ENCODE peak calls at places on chromosomes 1 and 21, in seven cellular contexts. X is KBM-7; C is HCEC 1CT; O is NCI-H146; S is stomach; W is activated naive CD4-positive, alpha-beta T cell treated with Interleukin-2 at 50 U/mL for 16 hours; T is CD8-positive, alpha-beta T cell. N is an unnamed sample.

GRCh38 chr1:119327066-119327435 is 41.5 kb upstream of the HAO2 start:
- DNase-seq in W (no peak), S (no peak), T (no peak), O (no peak), X (no peak), C (no peak), N (peak)

GRCh38 chr1:23577056-23577985 is 18.0 kb upstream of the ID3 start:
- DNase-seq in X (no peak), C (peak), S (no peak), O (no peak), W (peak), T (no peak), N (no peak)

GRCh38 chr1:117683571-117684285 is 77.9 kb downstream of the TENT5C start:
- DNase-seq in X (no peak), W (no peak), T (no peak), C (peak), S (no peak), O (no peak), N (no peak)

GRCh38 chr1:78958711-78959110 is 47.8 kb downstream of the ADGRL4 start:
- DNase-seq in T (no peak), O (no peak), W (no peak), S (no peak), X (no peak), C (no peak), N (no peak)

GRCh38 chr1:53981220-53981619 is 35.1 kb downstream of the LRRC42 start:
- DNase-seq in T (no peak), S (no peak), O (no peak), C (no peak), W (no peak), X (no peak), N (no peak)

GRCh38 chr1:182507685-182508084 is 57.7 kb downstream of the RGSL1 start:
- DNase-seq in S (no peak), O (no peak), X (no peak), C (no peak), T (no peak), W (no peak), N (peak)

GRCh38 chr1:242470774-242471173 is 53.7 kb downstream of the PLD5 start:
- DNase-seq in S (no peak), W (no peak), X (no peak), O (no peak), C (no peak), T (no peak), N (no peak)

GRCh38 chr1:99328171-99328570 is 63.9 kb downstream of the PLPPR4 start:
- DNase-seq in T (no peak), W (no peak), C (no peak), O (no peak), S (no peak), X (no peak), N (no peak)

GRCh38 chr21:36761685-36762084 is 62.8 kb downstream of the SIM2 start:
- DNase-seq in S (no peak), O (no peak), C (no peak), X (no peak), W (no peak), T (no peak), N (no peak)

GRCh38 chr21:32371913-32372314 is 20.9 kb downstream of the URB1 start:
- DNase-seq in W (no peak), O (no peak), X (no peak), C (peak), S (peak), T (no peak), N (no peak)

GRCh38 chr1:18557621-18558465 is 72.8 kb upstream of the PAX7 start:
- DNase-seq in T (no peak), C (no peak), S (peak), O (no peak), X (no peak), W (no peak), N (peak)

GRCh38 chr21:41080485-41080884 is 87.5 kb upstream of the BACE2 start:
- DNase-seq in W (no peak), X (no peak), O (no peak), C (no peak), S (no peak), T (no peak), N (no peak)

GRCh38 chr1:167061073-167061464 is 29.1 kb downstream of the GPA33 start:
- DNase-seq in W (no peak), T (no peak), O (no peak), S (no peak), C (no peak), X (no peak), N (no peak)

GRCh38 chr1:170483041-170483440 is 48.9 kb upstream of the GORAB start:
- DNase-seq in X (no peak), O (no peak), W (no peak), S (no peak), T (no peak), C (peak), N (no peak)

GRCh38 chr1:8091691-8092090 is 65.6 kb upstream of the ERRFI1 start:
- DNase-seq in C (peak), S (no peak), X (no peak), T (no peak), W (no peak), O (no peak), N (no peak)

GRCh38 chr1:154988053-154988954 is 5.1 kb upstream of the LENEP start:
- DNase-seq in O (no peak), W (no peak), C (no peak), S (no peak), T (no peak), X (no peak), N (no peak)

GRCh38 chr1:180916012-180916770 is 3.5 kb downstream of the KIAA1614 start:
- DNase-seq in X (no peak), C (no peak), T (no peak), O (no peak), S (no peak), W (no peak), N (no peak)

GRCh38 chr1:113557176-113557575 is 166.9 kb downstream of the MAGI3 start:
- DNase-seq in S (no peak), O (no peak), C (no peak), X (no peak), W (no peak), T (no peak), N (no peak)

GRCh38 chr1:108082741-108083562 is 117.2 kb downstream of the SLC25A24 start:
- DNase-seq in C (no peak), X (peak), W (peak), O (no peak), S (no peak), T (no peak), N (no peak)

GRCh38 chr1:177351361-177352108 is 180.8 kb downstream of the BRINP2 start:
- DNase-seq in O (no peak), C (no peak), S (peak), W (no peak), X (peak), T (no peak), N (no peak)

GRCh38 chr1:235649722-235650163 is at the start of gene GNG4:
- DNase-seq in T (no peak), X (no peak), W (peak), C (no peak), O (peak), S (no peak), N (no peak)

GRCh38 chr21:29546071-29546470 is 247.3 kb downstream of the BACH1 start:
- DNase-seq in S (no peak), C (no peak), T (no peak), W (no peak), O (no peak), X (no peak), N (no peak)

GRCh38 chr1:218669431-218669830 is 324.3 kb downstream of the TGFB2 start:
- DNase-seq in X (no peak), T (no peak), C (no peak), S (no peak), W (no peak), O (no peak), N (no peak)

GRCh38 chr1:47230692-47231313 is 1.2 kb downstream of the TAL1 start:
- DNase-seq in X (no peak), O (no peak), W (peak), S (no peak), T (no peak), C (no peak), N (no peak)

GRCh38 chr1:214393086-214393485 is 112.1 kb downstream of the SMYD2 start:
- DNase-seq in O (no peak), T (no peak), S (no peak), X (no peak), W (no peak), C (no peak), N (no peak)

GRCh38 chr21:14880922-14881321 is 183.9 kb downstream of the NRIP1 start:
- DNase-seq in X (no peak), O (no peak), T (no peak), W (no peak), C (peak), S (no peak), N (no peak)

GRCh38 chr1:15836772-15837669 is 10.5 kb upstream of the SPEN start:
- DNase-seq in S (peak), T (peak), C (no peak), O (no peak), W (peak), X (no peak), N (no peak)

GRCh38 chr1:226444901-226445300 is 37.0 kb upstream of the PARP1 start:
- DNase-seq in S (peak), C (no peak), O (peak), X (no peak), W (peak), T (peak), N (no peak)

N was measured in thyroid gland.